ENCODE peak calls at places on chromosomes 11 and 22, in seven cellular contexts. G is heart left ventricle; U is mesothelial cell of epicardium; X is endothelial cell; M is brain microvascular endothelial cell; K is CD4-positive, alpha-beta T cell; C is uterus. W is an unnamed sample.

GRCh38 chr22:42273855-42274451 is 3.5 kb upstream of the TCF20 start:
- DNase-seq in X (no peak), U (no peak), G (no peak), M (no peak), C (no peak), K (no peak), W (no peak)

GRCh38 chr22:36644333-36644757 is 59.2 kb downstream of the CACNG2 start:
- DNase-seq in U (no peak), M (peak; percentile 91), X (peak; percentile 71), K (no peak), C (no peak), G (no peak), W (peak; percentile 95)

GRCh38 chr11:12160680-12161079 is 50.3 kb downstream of the MICAL2 start:
- DNase-seq in M (no peak), U (no peak), X (no peak), K (no peak), G (no peak), C (no peak), W (no peak)

GRCh38 chr11:115580927-115581680 is 76.9 kb upstream of the CADM1 start:
- DNase-seq in U (no peak), K (no peak), X (no peak), C (no peak), M (no peak), G (peak; percentile 73), W (no peak)

GRCh38 chr11:67502328-67502979 is 2.7 kb downstream of the PITPNM1 start:
- DNase-seq in M (no peak), U (no peak), C (no peak), K (no peak), G (no peak), X (no peak), W (no peak)

GRCh38 chr11:12445001-12445400 is 67.6 kb downstream of the PARVA start:
- DNase-seq in G (no peak), C (no peak), U (no peak), K (no peak), M (no peak), X (no peak), W (no peak)

GRCh38 chr11:72358461-72359405 is 75.6 kb downstream of the CLPB start:
- DNase-seq in C (peak; percentile 25), U (no peak), K (no peak), G (no peak), X (no peak), M (no peak), W (no peak)

GRCh38 chr22:46827781-46828180 is 65.3 kb downstream of the TBC1D22A start:
- DNase-seq in G (no peak), X (no peak), M (no peak), K (no peak), U (no peak), C (no peak), W (no peak)

GRCh38 chr11:75428301-75428724 is 4.7 kb downstream of the KLHL35 start:
- DNase-seq in K (peak; percentile 67), X (no peak), U (no peak), M (peak; percentile 90), G (peak; percentile 89), C (peak; percentile 84), W (peak; percentile 90)

GRCh38 chr11:43819926-43820325 is 60.7 kb upstream of the ALKBH3 start:
- DNase-seq in U (no peak), C (no peak), G (no peak), K (no peak), M (no peak), X (no peak), W (no peak)

GRCh38 chr22:42330953-42331525 is 60.6 kb upstream of the TCF20 start:
- DNase-seq in G (no peak), X (no peak), K (no peak), C (no peak), M (no peak), U (no peak), W (no peak)

GRCh38 chr22:31968022-31968421 is 23.7 kb downstream of the YWHAH start:
- DNase-seq in G (no peak), M (no peak), U (no peak), K (no peak), C (no peak), X (no peak), W (no peak)

GRCh38 chr22:31973739-31974138 is 29.4 kb downstream of the YWHAH start:
- DNase-seq in K (no peak), G (no peak), C (no peak), M (no peak), X (no peak), U (no peak), W (no peak)

GRCh38 chr22:31970490-31971444 is 26.4 kb downstream of the YWHAH start:
- DNase-seq in M (peak; percentile 59), X (peak; percentile 99), U (peak; percentile 85), C (peak; percentile 87), G (peak; percentile 92), K (peak; percentile 77), W (peak; percentile 88)

GRCh38 chr22:31972180-31972579 is 27.8 kb downstream of the YWHAH start:
- DNase-seq in X (no peak), G (no peak), U (no peak), M (no peak), K (no peak), C (no peak), W (no peak)

DNA sequence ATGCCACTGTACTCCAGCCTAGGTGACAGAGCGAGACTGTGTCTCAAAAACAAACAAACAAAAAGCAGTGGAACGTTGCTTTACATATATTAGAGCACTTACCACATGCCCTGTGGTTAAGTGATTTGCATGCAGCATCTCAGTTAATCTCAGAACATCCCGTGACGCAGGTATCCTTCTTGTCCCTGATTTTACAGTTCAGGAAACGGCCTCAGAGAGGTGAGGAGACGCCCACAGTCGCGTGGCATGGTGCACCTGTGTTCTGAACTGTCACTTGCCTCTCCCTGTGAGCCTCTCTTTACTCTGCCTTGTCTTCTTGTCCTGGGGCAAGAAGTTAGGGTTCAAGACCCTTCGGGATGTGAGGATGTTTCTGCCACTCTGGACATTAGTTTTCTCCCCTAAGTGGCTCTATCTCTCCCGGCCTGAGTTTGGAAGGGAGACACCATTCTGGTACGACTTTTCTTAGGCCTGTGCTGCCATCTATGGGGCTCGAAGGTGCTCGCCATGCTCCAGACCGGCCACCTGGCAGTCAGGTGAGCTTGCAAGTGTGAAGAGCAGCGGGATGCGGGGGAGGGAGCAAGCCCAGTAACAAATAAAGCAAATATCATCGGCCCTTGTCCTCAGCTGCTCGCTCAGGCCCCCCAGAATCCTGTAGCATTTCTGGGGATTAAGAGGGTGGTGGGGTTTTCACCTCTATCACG is 25.6 kb downstream of the YWHAH start:
- DNase-seq in K (peak; percentile 64), X (peak; percentile 63), G (no peak), M (peak; percentile 49), U (peak; percentile 48), C (peak; percentile 56), W (peak; percentile 87)
- TF ChIP-seq CTCF in K (no peak), X (no peak), G (no peak), M (peak; percentile 78), U (no peak), C (peak; percentile 59), W (peak; percentile 74)

DNA sequence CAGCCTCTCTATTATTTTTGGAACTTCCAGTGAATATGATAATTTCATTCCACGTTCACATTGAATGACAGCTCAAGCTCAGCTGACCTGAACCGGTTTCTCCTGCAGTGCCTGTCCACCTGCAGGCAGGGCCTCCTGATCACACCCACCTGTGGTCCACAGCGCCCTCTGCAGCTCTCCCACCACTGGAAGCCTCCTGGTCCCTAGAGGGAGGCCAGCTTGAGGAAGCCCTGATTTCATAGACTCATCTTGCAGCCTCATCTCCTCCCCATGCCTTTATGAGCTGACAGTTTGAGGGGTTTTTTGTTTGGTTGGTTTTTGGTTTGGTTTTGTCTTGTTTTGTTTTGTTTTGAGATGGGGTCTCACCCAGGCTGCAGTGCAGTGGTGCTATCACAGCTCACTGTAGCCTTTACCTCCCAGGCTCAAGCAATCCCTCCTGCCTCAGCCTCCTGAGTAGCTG is 29.9 kb upstream of the MALAT1 start:
- DNase-seq in K (peak; percentile 51), U (no peak), M (no peak), X (peak; percentile 67), G (peak; percentile 85), C (no peak), W (peak; percentile 87)
- TF ChIP-seq CTCF in K (peak; percentile 45), U (no peak), M (peak; percentile 67), X (peak; percentile 27), G (peak; percentile 47), C (peak; percentile 64), W (peak; percentile 61)

DNA sequence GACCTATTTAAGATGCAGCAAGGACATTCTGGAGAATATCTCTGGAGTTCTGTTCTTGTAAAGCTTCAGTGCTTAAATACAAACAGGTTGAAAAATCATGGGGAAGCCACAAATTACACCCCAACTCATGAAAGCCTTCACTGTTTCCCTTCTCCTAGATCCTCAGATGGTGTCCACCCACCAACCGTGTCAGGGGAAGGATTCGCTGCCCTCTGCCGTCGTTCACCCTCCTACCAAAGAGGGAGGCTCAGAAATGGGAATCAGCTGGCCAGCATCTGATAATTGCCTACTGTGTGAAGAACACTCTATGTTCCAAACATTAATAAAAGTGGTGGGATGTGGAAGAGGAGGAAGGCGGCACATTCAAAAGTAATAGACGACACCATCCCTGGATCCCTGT is 7.4 kb upstream of the HEPACAM start:
- DNase-seq in M (no peak), X (no peak), G (no peak), U (no peak), C (no peak), K (no peak), W (no peak)
- TF ChIP-seq CTCF in M (peak; percentile 42), X (no peak), G (no peak), U (no peak), C (no peak), K (no peak), W (no peak)

GRCh38 chr11:45614196-45614828 is 51.1 kb downstream of the CHST1 start:
- DNase-seq in K (no peak), X (no peak), C (no peak), G (no peak), M (no peak), U (no peak), W (no peak)
- TF ChIP-seq CTCF in K (no peak), X (no peak), C (no peak), G (no peak), M (no peak), U (peak; percentile 20), W (no peak)

DNA sequence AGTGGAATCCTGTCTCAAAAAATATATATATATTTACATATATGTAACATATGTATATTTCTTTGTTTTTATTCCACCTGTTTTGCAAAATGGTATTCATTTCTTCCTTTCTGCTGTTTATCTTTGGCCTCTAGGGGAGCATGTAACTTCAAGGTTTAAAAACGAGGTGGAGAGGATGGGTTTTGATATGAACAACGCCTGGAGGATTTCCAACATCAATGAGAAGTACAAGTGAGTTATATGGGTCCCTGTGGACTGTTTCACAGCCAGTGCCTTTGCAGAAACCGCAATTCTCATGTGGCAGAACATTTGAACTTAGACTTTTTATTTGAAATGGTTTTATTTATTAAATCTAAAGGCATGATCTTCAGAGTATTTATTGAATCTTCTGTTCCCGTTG is 81.6 kb upstream of the HORMAD2 start:
- DNase-seq in X (no peak), C (no peak), G (no peak), K (no peak), M (no peak), U (no peak), W (no peak)
- TF ChIP-seq CTCF in X (peak; percentile 74), C (no peak), G (no peak), K (no peak), M (no peak), U (no peak), W (no peak)

GRCh38 chr11:8247312-8247711 is 16.4 kb downstream of the LMO1 start:
- DNase-seq in C (no peak), M (no peak), K (no peak), U (no peak), X (no peak), G (no peak), W (peak; percentile 41)
- TF ChIP-seq CTCF in C (no peak), M (peak; percentile 63), K (no peak), U (peak; percentile 47), X (peak; percentile 53), G (peak; percentile 33), W (peak; percentile 54)

W was measured in MCF 10A.